ENCODE peak calls at places on chromosomes 2 and 18, in four cellular contexts. One of them, this sample, is unnamed. For H3K27me3, the result is how much of the 10 kb centered on the place peaks cover.

GRCh38 chr18:59864446-59864764 is 35.4 kb upstream of the PMAIP1 start:
- DNase-seq in tibial nerve: no peak
- DNase-seq in transverse colon: no peak
- DNase-seq in esophagus squamous epithelium: no peak
- DNase-seq in this sample: no peak

GRCh38 chr2:144509001-144509545 is 10.8 kb downstream of the ZEB2 start:
- DNase-seq in tibial nerve: no peak
- DNase-seq in transverse colon: no peak
- DNase-seq in esophagus squamous epithelium: no peak
- DNase-seq in this sample: no peak

GRCh38 chr2:97739020-97739892 is 25.9 kb downstream of the ZAP70 start:
- DNase-seq in tibial nerve: no peak
- DNase-seq in transverse colon: no peak
- DNase-seq in esophagus squamous epithelium: no peak
- DNase-seq in this sample: no peak

GRCh38 chr18:10482985-10483949 is 28.8 kb downstream of the APCDD1 start:
- DNase-seq in tibial nerve: no peak
- DNase-seq in transverse colon: peak
- DNase-seq in esophagus squamous epithelium: no peak
- DNase-seq in this sample: no peak

GRCh38 chr18:74748809-74749208 is 151.1 kb downstream of the ZNF407 start:
- DNase-seq in tibial nerve: no peak
- DNase-seq in transverse colon: no peak
- DNase-seq in esophagus squamous epithelium: no peak
- DNase-seq in this sample: no peak

GRCh38 chr2:85237849-85238570 is 89.8 kb downstream of the TGOLN2 start:
- DNase-seq in tibial nerve: no peak
- DNase-seq in transverse colon: no peak
- DNase-seq in esophagus squamous epithelium: no peak
- DNase-seq in this sample: no peak

GRCh38 chr2:112818094-112818902 is 18.3 kb downstream of the IL1B start:
- DNase-seq in tibial nerve: no peak
- DNase-seq in transverse colon: no peak
- DNase-seq in esophagus squamous epithelium: no peak
- DNase-seq in this sample: no peak

GRCh38 chr2:20675701-20676352 is 8.9 kb downstream of the GDF7 start:
- DNase-seq in tibial nerve: no peak
- DNase-seq in transverse colon: peak
- DNase-seq in esophagus squamous epithelium: no peak
- DNase-seq in this sample: no peak

GRCh38 chr2:216344958-216345315 is 27.3 kb downstream of the MARCHF4 start:
- DNase-seq in tibial nerve: no peak
- DNase-seq in transverse colon: no peak
- DNase-seq in esophagus squamous epithelium: no peak
- DNase-seq in this sample: no peak

GRCh38 chr2:197556456-197556855 is 40.6 kb downstream of the MOB4 start:
- DNase-seq in tibial nerve: no peak
- DNase-seq in transverse colon: no peak
- DNase-seq in esophagus squamous epithelium: no peak
- DNase-seq in this sample: no peak

GRCh38 chr18:50286391-50287027 is 983 bp downstream of the CXXC1 start:
- DNase-seq in tibial nerve: peak
- DNase-seq in transverse colon: peak
- DNase-seq in esophagus squamous epithelium: no peak
- DNase-seq in this sample: peak

GRCh38 chr2:60550151-60550983 is 3.1 kb downstream of the BCL11A start:
- DNase-seq in tibial nerve: peak
- DNase-seq in transverse colon: peak
- DNase-seq in esophagus squamous epithelium: peak
- DNase-seq in this sample: no peak

GRCh38 chr2:226354434-226354833 is 445.2 kb downstream of the IRS1 start:
- DNase-seq in tibial nerve: no peak
- DNase-seq in transverse colon: no peak
- DNase-seq in esophagus squamous epithelium: no peak
- DNase-seq in this sample: no peak

GRCh38 chr2:55888941-55889340 is 34.6 kb downstream of the EFEMP1 start:
- DNase-seq in tibial nerve: no peak
- DNase-seq in transverse colon: no peak
- DNase-seq in esophagus squamous epithelium: no peak
- DNase-seq in this sample: no peak

GRCh38 chr2:74471332-74472065 is 981 bp downstream of the MRPL53 start:
- DNase-seq in tibial nerve: no peak
- DNase-seq in transverse colon: no peak
- DNase-seq in esophagus squamous epithelium: no peak
- DNase-seq in this sample: no peak

GRCh38 chr2:240508832-240509545 is 48.8 kb downstream of the ANKMY1 start:
- DNase-seq in tibial nerve: no peak
- DNase-seq in transverse colon: no peak
- DNase-seq in esophagus squamous epithelium: no peak
- DNase-seq in this sample: no peak

GRCh38 chr18:44969214-44969842 is 288.6 kb downstream of the SETBP1 start:
- DNase-seq in tibial nerve: no peak
- DNase-seq in transverse colon: no peak
- DNase-seq in esophagus squamous epithelium: no peak
- DNase-seq in this sample: no peak

GRCh38 chr2:53314718-53315117 is 452.9 kb upstream of the CHAC2 start:
- DNase-seq in tibial nerve: no peak
- DNase-seq in transverse colon: no peak
- DNase-seq in esophagus squamous epithelium: no peak
- DNase-seq in this sample: no peak

GRCh38 chr2:19214682-19215391 is 143.6 kb downstream of the OSR1 start:
- DNase-seq in tibial nerve: no peak
- DNase-seq in transverse colon: no peak
- DNase-seq in esophagus squamous epithelium: no peak
- DNase-seq in this sample: no peak

GRCh38 chr2:45014016-45014702 is 4.9 kb upstream of the SIX2 start:
- DNase-seq in tibial nerve: no peak
- DNase-seq in transverse colon: peak
- DNase-seq in esophagus squamous epithelium: no peak
- DNase-seq in this sample: peak

GRCh38 chr2:174503161-174503809 is 16.5 kb upstream of the GPR155 start:
- DNase-seq in tibial nerve: no peak
- DNase-seq in transverse colon: no peak
- DNase-seq in esophagus squamous epithelium: no peak
- DNase-seq in this sample: no peak

GRCh38 chr2:40240067-40240466 is 211.8 kb downstream of the SLC8A1 start:
- DNase-seq in tibial nerve: peak
- DNase-seq in transverse colon: peak
- DNase-seq in esophagus squamous epithelium: no peak
- DNase-seq in this sample: peak

GRCh38 chr2:209574515-209574914 is 150.7 kb downstream of the MAP2 start:
- DNase-seq in tibial nerve: no peak
- DNase-seq in transverse colon: no peak
- DNase-seq in esophagus squamous epithelium: no peak
- DNase-seq in this sample: no peak

GRCh38 chr18:46264255-46264654 is 160.1 kb downstream of the HAUS1 start:
- DNase-seq in tibial nerve: no peak
- DNase-seq in transverse colon: no peak
- DNase-seq in esophagus squamous epithelium: no peak
- DNase-seq in this sample: no peak

GRCh38 chr18:54775686-54776085 is 52.6 kb upstream of the RAB27B start:
- DNase-seq in tibial nerve: no peak
- DNase-seq in transverse colon: no peak
- DNase-seq in esophagus squamous epithelium: no peak
- DNase-seq in this sample: no peak

GRCh38 chr2:54074636-54075341 is 40.6 kb upstream of the ACYP2 start:
- DNase-seq in tibial nerve: no peak
- DNase-seq in transverse colon: no peak
- DNase-seq in esophagus squamous epithelium: no peak
- DNase-seq in this sample: no peak

GRCh38 chr2:141063410-141063809 is 1067.4 kb downstream of the LRP1B start:
- DNase-seq in tibial nerve: no peak
- DNase-seq in transverse colon: no peak
- DNase-seq in esophagus squamous epithelium: no peak
- DNase-seq in this sample: no peak

GRCh38 chr18:36185157-36185556 is 2.1 kb upstream of the MOCOS start:
- DNase-seq in tibial nerve: no peak
- DNase-seq in transverse colon: no peak
- DNase-seq in esophagus squamous epithelium: no peak
- DNase-seq in this sample: no peak

GRCh38 chr2:160036736-160037135 is 25.7 kb downstream of the PLA2R1 start:
- DNase-seq in tibial nerve: no peak
- DNase-seq in transverse colon: no peak
- DNase-seq in esophagus squamous epithelium: no peak
- DNase-seq in this sample: no peak

DNA sequence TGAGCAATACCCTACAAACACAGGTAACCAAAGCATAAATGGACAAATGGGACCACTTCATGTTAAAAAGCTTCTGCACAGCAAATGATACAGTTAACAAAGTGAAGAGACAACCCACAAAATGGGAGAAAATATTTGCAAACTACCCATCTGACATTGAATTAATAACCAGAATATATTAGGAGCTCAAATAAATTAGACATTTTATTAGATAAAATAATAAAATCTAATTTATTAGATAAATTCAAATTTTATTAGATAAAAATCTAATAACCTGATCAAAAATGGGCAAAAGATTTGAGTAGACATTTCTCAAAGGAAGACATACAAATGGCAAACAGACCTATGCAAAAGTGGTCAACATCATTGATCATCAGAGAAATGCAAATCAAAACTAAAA is 35.8 kb upstream of the KCNH7 start:
- DNase-seq in tibial nerve: no peak
- DNase-seq in transverse colon: no peak
- DNase-seq in esophagus squamous epithelium: no peak
- DNase-seq in this sample: no peak
- H3K27me3 ChIP-seq in tibial nerve: under half
- H3K27me3 ChIP-seq in transverse colon: under half
- H3K27me3 ChIP-seq in esophagus squamous epithelium: under half
- H3K27me3 ChIP-seq in this sample: under half

GRCh38 chr2:171160119-171160629 is 519 bp downstream of the TLK1 start:
- DNase-seq in tibial nerve: peak
- DNase-seq in transverse colon: peak
- DNase-seq in esophagus squamous epithelium: no peak
- DNase-seq in this sample: peak
- TF ChIP-seq POLR2A in tibial nerve: no peak
- TF ChIP-seq POLR2A in transverse colon: peak
- TF ChIP-seq POLR2A in esophagus squamous epithelium: no peak
- TF ChIP-seq POLR2A in this sample: no peak

GRCh38 chr2:10204326-10205200 is 82.0 kb downstream of the RRM2 start:
- DNase-seq in tibial nerve: no peak
- DNase-seq in transverse colon: no peak
- DNase-seq in esophagus squamous epithelium: no peak
- DNase-seq in this sample: no peak
- H3K27ac ChIP-seq in tibial nerve: no peak
- H3K27ac ChIP-seq in transverse colon: no peak
- H3K27ac ChIP-seq in esophagus squamous epithelium: no peak
- H3K27ac ChIP-seq in this sample: no peak

GRCh38 chr2:130765464-130765863 is 10.1 kb downstream of the AMER3 start:
- DNase-seq in tibial nerve: no peak
- DNase-seq in transverse colon: no peak
- DNase-seq in esophagus squamous epithelium: no peak
- DNase-seq in this sample: no peak

GRCh38 chr2:130766711-130767407 is 11.5 kb downstream of the AMER3 start:
- DNase-seq in tibial nerve: no peak
- DNase-seq in transverse colon: no peak
- DNase-seq in esophagus squamous epithelium: no peak
- DNase-seq in this sample: no peak

GRCh38 chr2:130766037-130766436 is 10.7 kb downstream of the AMER3 start:
- DNase-seq in tibial nerve: no peak
- DNase-seq in transverse colon: no peak
- DNase-seq in esophagus squamous epithelium: no peak
- DNase-seq in this sample: no peak

GRCh38 chr2:130768191-130768855 is 13.0 kb downstream of the AMER3 start:
- DNase-seq in tibial nerve: no peak
- DNase-seq in transverse colon: no peak
- DNase-seq in esophagus squamous epithelium: no peak
- DNase-seq in this sample: no peak

GRCh38 chr2:130767408-130767775 is 12.1 kb downstream of the AMER3 start:
- DNase-seq in tibial nerve: no peak
- DNase-seq in transverse colon: no peak
- DNase-seq in esophagus squamous epithelium: no peak
- DNase-seq in this sample: no peak
- H3K27me3 ChIP-seq in tibial nerve: under half
- H3K27me3 ChIP-seq in transverse colon: under half
- H3K27me3 ChIP-seq in esophagus squamous epithelium: under half
- H3K27me3 ChIP-seq in this sample: under half

GRCh38 chr2:218568190-218569037 is at the start of the genes CNOT9 and USP37:
- DNase-seq in tibial nerve: peak
- DNase-seq in transverse colon: peak
- DNase-seq in esophagus squamous epithelium: peak
- DNase-seq in this sample: peak
- TF ChIP-seq POLR2A in tibial nerve: peak
- TF ChIP-seq POLR2A in transverse colon: peak
- TF ChIP-seq POLR2A in esophagus squamous epithelium: peak
- TF ChIP-seq POLR2A in this sample: peak

DNA sequence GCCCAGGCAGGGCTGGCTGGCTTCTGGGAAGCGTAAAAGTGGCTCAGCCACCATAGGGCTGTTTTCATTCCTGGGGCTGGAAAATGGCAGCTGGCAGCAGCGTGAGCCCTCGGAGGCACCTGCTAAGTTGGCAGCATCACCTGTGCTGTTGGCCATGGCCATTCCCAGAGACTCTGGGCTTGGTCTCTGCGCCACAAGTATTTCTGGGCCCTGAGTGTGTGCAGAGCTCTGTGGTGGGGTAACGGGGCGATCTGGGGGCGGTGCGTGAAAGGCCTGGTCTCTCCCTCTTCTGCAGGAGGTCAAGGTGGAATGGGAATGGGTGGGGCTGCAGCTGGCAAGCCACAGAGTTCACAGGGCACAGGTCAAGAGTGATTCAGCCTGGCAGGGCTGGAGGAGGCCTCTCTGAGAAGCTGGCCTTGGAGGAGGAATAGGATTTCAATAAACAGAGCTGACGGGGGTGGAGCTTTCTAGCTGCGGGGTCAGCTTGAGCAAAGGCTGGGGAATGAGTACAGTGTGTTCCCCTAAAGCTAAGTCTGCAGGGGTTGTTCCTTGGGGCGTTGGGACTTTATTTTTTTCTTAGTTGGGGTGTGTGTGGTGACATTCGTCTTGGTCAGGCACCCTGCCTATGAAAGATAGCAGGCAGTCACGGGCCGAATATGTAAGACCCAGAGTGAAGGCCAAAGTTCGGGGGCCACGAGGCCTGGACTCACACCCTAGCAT is 10.3 kb upstream of the NTSR2 start:
- DNase-seq in tibial nerve: no peak
- DNase-seq in transverse colon: no peak
- DNase-seq in esophagus squamous epithelium: no peak
- DNase-seq in this sample: no peak
- H3K27ac ChIP-seq in tibial nerve: peak
- H3K27ac ChIP-seq in transverse colon: no peak
- H3K27ac ChIP-seq in esophagus squamous epithelium: no peak
- H3K27ac ChIP-seq in this sample: no peak

GRCh38 chr2:206354129-206354528 is 79.7 kb downstream of the ZDBF2 start:
- DNase-seq in tibial nerve: no peak
- DNase-seq in transverse colon: no peak
- DNase-seq in esophagus squamous epithelium: no peak
- DNase-seq in this sample: no peak
- H3K27me3 ChIP-seq in tibial nerve: under half
- H3K27me3 ChIP-seq in transverse colon: under half
- H3K27me3 ChIP-seq in esophagus squamous epithelium: under half
- H3K27me3 ChIP-seq in this sample: under half

DNA sequence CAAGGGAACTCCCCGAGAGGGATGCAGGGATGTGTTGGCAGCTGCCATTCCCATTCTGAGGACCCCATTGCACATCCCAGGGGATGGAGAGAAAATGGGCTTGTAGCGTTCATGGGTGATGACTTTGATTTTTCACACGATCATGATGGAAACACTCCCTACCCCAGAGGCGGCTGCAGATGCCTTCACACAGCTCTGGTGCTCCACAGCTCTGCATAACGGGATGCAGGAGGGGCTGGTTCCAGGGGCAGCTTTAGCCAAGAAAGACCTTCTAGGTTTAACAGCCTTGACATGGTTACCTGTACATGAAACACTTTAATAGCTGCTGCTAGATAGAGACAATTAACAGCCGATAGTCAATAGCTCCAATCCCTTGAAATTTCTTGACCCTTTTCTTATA is 88.7 kb downstream of the TPO start:
- DNase-seq in tibial nerve: no peak
- DNase-seq in transverse colon: no peak
- DNase-seq in esophagus squamous epithelium: no peak
- DNase-seq in this sample: no peak
- TF ChIP-seq POLR2A in tibial nerve: no peak
- TF ChIP-seq POLR2A in transverse colon: no peak
- TF ChIP-seq POLR2A in esophagus squamous epithelium: no peak
- TF ChIP-seq POLR2A in this sample: no peak

This sample was measured in uterus.